ENCODE peak calls at places on chromosomes 1 and 21, in ten cellular contexts. One of them, this sample, is unnamed.
A peak's percentile ranks its signal among the peaks of the same experiment; 100 is the strongest.

GRCh38 chr1:44688760-44689446 is 14.4 kb downstream of the ARMH1 start:
- DNase-seq in activated T-cell treated with anti-CD3 and anti-CD28 coated beads, Interleukin-2, amount 50 U/mL, for 72 hours: no peak
- DNase-seq in iPS-NIHi11: no peak
- DNase-seq in ACHN: no peak
- DNase-seq in NCI-H1694 treated with DMSO at 0.1 percent for 48 hours: no peak
- DNase-seq in progenitor cell of endocrine pancreas: no peak
- DNase-seq in activated gamma-delta T cell treated with Interleukin-2 at 50 U/mL for 16 hours: no peak
- DNase-seq in CD8-positive, alpha-beta memory T cell: no peak
- DNase-seq in CD4-positive, CD25-positive, alpha-beta regulatory T cell: no peak
- DNase-seq in uterus: peak; percentile 44
- DNase-seq in this sample: no peak

GRCh38 chr1:45752441-45753052 is 2.1 kb upstream of the IPP start:
- DNase-seq in CD4-positive, CD25-positive, alpha-beta regulatory T cell: no peak
- DNase-seq in uterus: no peak
- DNase-seq in ACHN: no peak
- DNase-seq in progenitor cell of endocrine pancreas: no peak
- DNase-seq in activated gamma-delta T cell treated with Interleukin-2 at 50 U/mL for 16 hours: no peak
- DNase-seq in NCI-H1694 treated with DMSO at 0.1 percent for 48 hours: no peak
- DNase-seq in iPS-NIHi11: no peak
- DNase-seq in activated T-cell treated with anti-CD3 and anti-CD28 coated beads, Interleukin-2, amount 50 U/mL, for 72 hours: no peak
- DNase-seq in CD8-positive, alpha-beta memory T cell: no peak
- DNase-seq in this sample: no peak

GRCh38 chr1:90753556-90753955 is 36.5 kb upstream of the BARHL2 start:
- DNase-seq in iPS-NIHi11: no peak
- DNase-seq in CD4-positive, CD25-positive, alpha-beta regulatory T cell: no peak
- DNase-seq in uterus: no peak
- DNase-seq in activated gamma-delta T cell treated with Interleukin-2 at 50 U/mL for 16 hours: no peak
- DNase-seq in progenitor cell of endocrine pancreas: no peak
- DNase-seq in activated T-cell treated with anti-CD3 and anti-CD28 coated beads, Interleukin-2, amount 50 U/mL, for 72 hours: no peak
- DNase-seq in ACHN: no peak
- DNase-seq in CD8-positive, alpha-beta memory T cell: no peak
- DNase-seq in NCI-H1694 treated with DMSO at 0.1 percent for 48 hours: no peak
- DNase-seq in this sample: no peak

GRCh38 chr1:9234223-9235122 is at the start of gene H6PD:
- DNase-seq in NCI-H1694 treated with DMSO at 0.1 percent for 48 hours: no peak
- DNase-seq in activated gamma-delta T cell treated with Interleukin-2 at 50 U/mL for 16 hours: peak; percentile 75
- DNase-seq in iPS-NIHi11: peak; percentile 98
- DNase-seq in activated T-cell treated with anti-CD3 and anti-CD28 coated beads, Interleukin-2, amount 50 U/mL, for 72 hours: peak; percentile 82
- DNase-seq in CD4-positive, CD25-positive, alpha-beta regulatory T cell: peak; percentile 84
- DNase-seq in CD8-positive, alpha-beta memory T cell: peak; percentile 76
- DNase-seq in uterus: peak; percentile 82
- DNase-seq in progenitor cell of endocrine pancreas: peak; percentile 83
- DNase-seq in ACHN: peak; percentile 78
- DNase-seq in this sample: peak; percentile 82

GRCh38 chr1:229434005-229434640 is at the start of gene ACTA1:
- DNase-seq in progenitor cell of endocrine pancreas: no peak
- DNase-seq in uterus: no peak
- DNase-seq in CD8-positive, alpha-beta memory T cell: no peak
- DNase-seq in NCI-H1694 treated with DMSO at 0.1 percent for 48 hours: no peak
- DNase-seq in activated gamma-delta T cell treated with Interleukin-2 at 50 U/mL for 16 hours: no peak
- DNase-seq in CD4-positive, CD25-positive, alpha-beta regulatory T cell: no peak
- DNase-seq in iPS-NIHi11: peak; percentile 64
- DNase-seq in activated T-cell treated with anti-CD3 and anti-CD28 coated beads, Interleukin-2, amount 50 U/mL, for 72 hours: no peak
- DNase-seq in ACHN: no peak
- DNase-seq in this sample: no peak

GRCh38 chr21:15763359-15763758 is 33.6 kb downstream of the USP25 start:
- DNase-seq in uterus: no peak
- DNase-seq in activated gamma-delta T cell treated with Interleukin-2 at 50 U/mL for 16 hours: no peak
- DNase-seq in progenitor cell of endocrine pancreas: no peak
- DNase-seq in CD8-positive, alpha-beta memory T cell: no peak
- DNase-seq in ACHN: no peak
- DNase-seq in activated T-cell treated with anti-CD3 and anti-CD28 coated beads, Interleukin-2, amount 50 U/mL, for 72 hours: no peak
- DNase-seq in NCI-H1694 treated with DMSO at 0.1 percent for 48 hours: no peak
- DNase-seq in CD4-positive, CD25-positive, alpha-beta regulatory T cell: no peak
- DNase-seq in iPS-NIHi11: no peak
- DNase-seq in this sample: no peak

GRCh38 chr1:232271991-232272589 is 357.8 kb downstream of the SIPA1L2 start:
- DNase-seq in NCI-H1694 treated with DMSO at 0.1 percent for 48 hours: no peak
- DNase-seq in activated gamma-delta T cell treated with Interleukin-2 at 50 U/mL for 16 hours: no peak
- DNase-seq in activated T-cell treated with anti-CD3 and anti-CD28 coated beads, Interleukin-2, amount 50 U/mL, for 72 hours: no peak
- DNase-seq in progenitor cell of endocrine pancreas: no peak
- DNase-seq in ACHN: no peak
- DNase-seq in uterus: no peak
- DNase-seq in iPS-NIHi11: no peak
- DNase-seq in CD4-positive, CD25-positive, alpha-beta regulatory T cell: no peak
- DNase-seq in CD8-positive, alpha-beta memory T cell: no peak
- DNase-seq in this sample: no peak

GRCh38 chr21:36700295-36700960 is 1.5 kb downstream of the SIM2 start:
- DNase-seq in iPS-NIHi11: no peak
- DNase-seq in ACHN: no peak
- DNase-seq in activated T-cell treated with anti-CD3 and anti-CD28 coated beads, Interleukin-2, amount 50 U/mL, for 72 hours: peak; percentile 9
- DNase-seq in progenitor cell of endocrine pancreas: no peak
- DNase-seq in CD4-positive, CD25-positive, alpha-beta regulatory T cell: no peak
- DNase-seq in CD8-positive, alpha-beta memory T cell: no peak
- DNase-seq in activated gamma-delta T cell treated with Interleukin-2 at 50 U/mL for 16 hours: no peak
- DNase-seq in NCI-H1694 treated with DMSO at 0.1 percent for 48 hours: no peak
- DNase-seq in uterus: no peak
- DNase-seq in this sample: no peak

GRCh38 chr1:182957902-182958395 is 5.0 kb upstream of the SHCBP1L start:
- DNase-seq in activated gamma-delta T cell treated with Interleukin-2 at 50 U/mL for 16 hours: no peak
- DNase-seq in CD8-positive, alpha-beta memory T cell: no peak
- DNase-seq in activated T-cell treated with anti-CD3 and anti-CD28 coated beads, Interleukin-2, amount 50 U/mL, for 72 hours: no peak
- DNase-seq in NCI-H1694 treated with DMSO at 0.1 percent for 48 hours: no peak
- DNase-seq in uterus: no peak
- DNase-seq in iPS-NIHi11: peak; percentile 66
- DNase-seq in CD4-positive, CD25-positive, alpha-beta regulatory T cell: no peak
- DNase-seq in progenitor cell of endocrine pancreas: no peak
- DNase-seq in ACHN: no peak
- DNase-seq in this sample: no peak

GRCh38 chr1:117059334-117059677 is 820 bp upstream of the TTF2 start:
- DNase-seq in CD8-positive, alpha-beta memory T cell: peak; percentile 72
- DNase-seq in activated T-cell treated with anti-CD3 and anti-CD28 coated beads, Interleukin-2, amount 50 U/mL, for 72 hours: peak; percentile 81
- DNase-seq in NCI-H1694 treated with DMSO at 0.1 percent for 48 hours: no peak
- DNase-seq in CD4-positive, CD25-positive, alpha-beta regulatory T cell: peak; percentile 82
- DNase-seq in ACHN: peak; percentile 51
- DNase-seq in activated gamma-delta T cell treated with Interleukin-2 at 50 U/mL for 16 hours: peak; percentile 67
- DNase-seq in iPS-NIHi11: no peak
- DNase-seq in progenitor cell of endocrine pancreas: peak; percentile 25
- DNase-seq in uterus: no peak
- DNase-seq in this sample: peak; percentile 73

GRCh38 chr1:3298197-3298596 is 156.3 kb upstream of the ARHGEF16 start:
- DNase-seq in iPS-NIHi11: no peak
- DNase-seq in activated T-cell treated with anti-CD3 and anti-CD28 coated beads, Interleukin-2, amount 50 U/mL, for 72 hours: no peak
- DNase-seq in NCI-H1694 treated with DMSO at 0.1 percent for 48 hours: no peak
- DNase-seq in activated gamma-delta T cell treated with Interleukin-2 at 50 U/mL for 16 hours: no peak
- DNase-seq in CD4-positive, CD25-positive, alpha-beta regulatory T cell: no peak
- DNase-seq in progenitor cell of endocrine pancreas: no peak
- DNase-seq in ACHN: no peak
- DNase-seq in uterus: no peak
- DNase-seq in CD8-positive, alpha-beta memory T cell: no peak
- DNase-seq in this sample: no peak

This sample was measured in NCI-H446.